ENCODE peak calls at places on chromosome 17, in six cellular contexts. M is PC-3, W is left ventricle myocardium inferior, L is ascending aorta, G is tibial nerve, I is epithelial cell of esophagus. B is an unnamed sample.

GRCh38 chr17:4249452-4250029 is 14.2 kb downstream of the ANKFY1 start:
- DNase-seq in I (peak; percentile 61), W (no peak), M (peak; percentile 43), G (no peak), L (no peak), B (peak; percentile 7)

GRCh38 chr17:48024149-48025039 is 13.2 kb downstream of the COPZ2 start:
- DNase-seq in I (peak; percentile 59), W (peak; percentile 50), M (peak; percentile 94), G (no peak), L (peak; percentile 23), B (peak; percentile 82)

GRCh38 chr17:79372470-79373238 is 238.2 kb downstream of the RBFOX3 start:
- DNase-seq in W (no peak), I (no peak), M (no peak), L (no peak), G (no peak), B (no peak)

GRCh38 chr17:7238418-7239090 is 703 bp downstream of the PHF23 start:
- DNase-seq in W (no peak), G (no peak), L (no peak), M (no peak), I (peak; percentile 29), B (no peak)

GRCh38 chr17:78933025-78933958 is 8.1 kb upstream of the TIMP2 start:
- DNase-seq in W (peak; percentile 43), L (peak; percentile 65), M (peak; percentile 98), I (peak; percentile 95), G (peak; percentile 47), B (peak; percentile 84)

GRCh38 chr17:19409066-19409465 is 2.0 kb upstream of the RNF112 start:
- DNase-seq in G (no peak), L (no peak), W (no peak), I (no peak), M (no peak), B (no peak)

GRCh38 chr17:45046536-45047125 is 4.8 kb downstream of the DCAKD start:
- DNase-seq in G (no peak), I (peak; percentile 80), M (peak; percentile 44), L (no peak), W (no peak), B (no peak)

GRCh38 chr17:56708670-56709410 is 115.3 kb downstream of the NOG start:
- DNase-seq in W (no peak), L (no peak), M (no peak), I (no peak), G (no peak), B (no peak)

GRCh38 chr17:19268611-19269010 is 31.4 kb downstream of the EPN2 start:
- DNase-seq in M (no peak), G (no peak), I (no peak), L (no peak), W (no peak), B (no peak)

GRCh38 chr17:2695961-2696760 is 15.4 kb downstream of the CLUH start:
- DNase-seq in G (no peak), M (no peak), I (no peak), L (peak; percentile 4), W (no peak), B (no peak)

GRCh38 chr17:3738562-3739295 is 15.0 kb downstream of the HASPIN start:
- DNase-seq in G (no peak), L (no peak), I (peak; percentile 91), W (no peak), M (peak; percentile 43), B (peak; percentile 37)

GRCh38 chr17:77959216-77959925 is 868 bp downstream of the TNRC6C start:
- DNase-seq in G (no peak), I (peak; percentile 20), W (no peak), M (no peak), L (no peak), B (peak; percentile 2)

GRCh38 chr17:64004903-64005733 is 7.0 kb downstream of the PRR29 start:
- DNase-seq in G (no peak), W (no peak), L (no peak), M (no peak), I (no peak), B (no peak)

GRCh38 chr17:78110363-78111011 is 18.1 kb downstream of the TMC6 start:
- DNase-seq in G (no peak), L (peak; percentile 0), I (no peak), M (no peak), W (peak; percentile 42), B (no peak)

GRCh38 chr17:614637-615546 is 99.7 kb downstream of the VPS53 start:
- DNase-seq in W (no peak), I (peak; percentile 95), L (no peak), M (peak; percentile 80), G (no peak), B (no peak)

GRCh38 chr17:62998665-62999393 is 32.8 kb downstream of the TANC2 start:
- DNase-seq in G (no peak), W (no peak), I (peak; percentile 37), L (no peak), M (peak; percentile 11), B (no peak)

GRCh38 chr17:62994931-62995330 is 28.9 kb downstream of the TANC2 start:
- DNase-seq in M (no peak), W (no peak), I (peak; percentile 30), L (no peak), G (no peak), B (no peak)

GRCh38 chr17:62996221-62996620 is 30.2 kb downstream of the TANC2 start:
- DNase-seq in I (no peak), L (no peak), W (no peak), G (no peak), M (no peak), B (no peak)

DNA sequence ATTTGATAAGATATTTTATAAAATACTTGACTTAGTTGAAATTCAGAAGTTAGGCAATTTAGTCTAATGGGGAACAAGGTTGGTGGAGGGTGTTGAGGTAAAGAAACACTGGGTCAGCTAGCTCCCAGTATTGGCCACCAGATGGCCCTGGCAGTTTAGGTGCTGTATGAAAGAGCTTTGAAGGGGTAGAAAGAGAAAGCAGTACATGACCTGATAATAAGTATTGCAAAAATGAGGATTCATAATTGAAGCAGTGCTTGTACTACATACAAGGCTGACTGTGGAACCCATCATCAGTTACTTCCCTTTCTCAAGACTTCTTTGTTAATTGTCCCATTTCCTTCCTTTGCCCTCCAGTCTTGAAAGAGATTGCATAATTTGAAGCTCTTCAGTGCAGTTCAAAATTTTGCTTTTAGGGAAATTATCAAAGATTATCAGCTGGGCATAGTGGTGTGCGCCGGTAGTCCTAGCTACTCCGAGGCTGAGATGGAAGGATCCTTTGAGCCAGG is 29.4 kb downstream of the TANC2 start:
- DNase-seq in G (no peak), I (peak; percentile 32), M (peak; percentile 65), L (no peak), W (no peak), B (peak; percentile 21)
- TF ChIP-seq CTCF in G (no peak), I (peak; percentile 53), M (peak; percentile 92), L (peak; percentile 35), W (peak; percentile 60), B (peak; percentile 19)

GRCh38 chr17:39077874-39078273 is 73.6 kb downstream of the PLXDC1 start:
- DNase-seq in I (no peak), G (no peak), L (no peak), W (no peak), M (no peak), B (no peak)
- TF ChIP-seq CTCF in I (peak; percentile 7), G (no peak), L (no peak), W (no peak), M (no peak), B (no peak)

GRCh38 chr17:73646409-73647305 is 2.4 kb upstream of the SDK2 start:
- DNase-seq in M (no peak), G (no peak), L (no peak), W (no peak), I (no peak), B (peak; percentile 7)
- TF ChIP-seq CTCF in M (peak; percentile 22), G (peak; percentile 10), L (no peak), W (no peak), I (no peak), B (no peak)

DNA sequence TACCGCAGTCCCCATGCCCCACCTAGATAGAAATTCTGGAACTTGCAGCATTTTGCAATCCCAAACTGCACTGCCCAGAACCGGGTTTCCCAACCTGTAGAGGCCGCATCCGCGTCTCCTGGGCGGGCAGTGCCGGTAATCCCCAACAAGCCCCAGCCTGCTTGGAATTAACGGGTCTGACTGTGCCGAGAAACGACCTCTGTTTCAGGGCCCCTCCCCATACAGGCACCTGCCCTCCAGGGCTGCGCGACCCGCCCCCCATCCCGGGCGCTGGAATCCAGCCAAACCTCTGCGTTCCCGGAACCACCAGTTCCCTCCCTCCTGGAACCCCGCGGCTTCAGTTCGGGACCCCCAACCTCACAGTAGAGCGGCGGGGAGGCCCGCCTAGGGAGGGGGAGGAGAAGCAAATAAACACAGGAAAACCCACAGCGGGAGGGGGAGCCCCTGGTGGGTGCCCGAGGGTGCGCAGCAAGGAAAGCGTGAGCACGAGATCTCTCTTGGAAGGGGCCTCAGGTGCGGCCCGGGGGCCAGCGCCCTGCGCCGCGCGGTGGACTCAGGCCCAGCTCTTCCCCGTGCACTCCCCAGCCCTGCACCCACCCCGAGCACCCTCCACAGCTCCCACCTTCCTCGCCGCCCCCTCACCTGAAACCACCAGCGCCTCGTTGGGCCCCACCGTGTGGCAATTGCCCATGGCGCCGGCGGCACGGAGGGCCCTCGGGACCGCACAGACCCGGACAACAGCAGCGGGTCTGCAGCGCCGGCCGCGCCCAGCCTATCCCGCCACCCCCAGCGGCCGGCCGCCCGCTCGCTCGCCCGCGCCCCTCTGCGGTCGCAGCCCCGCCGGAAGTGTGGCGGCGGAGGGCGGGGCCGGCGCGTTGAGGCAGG is at the start of gene FLOT2:
- DNase-seq in M (peak; percentile 21), I (peak; percentile 96), W (peak; percentile 67), G (peak; percentile 54), L (no peak), B (peak; percentile 61)
- TF ChIP-seq CTCF in M (peak; percentile 13), I (no peak), W (peak; percentile 34), G (peak; percentile 17), L (peak; percentile 20), B (peak; percentile 41)

GRCh38 chr17:82836823-82837357 is 2.9 kb downstream of the ZNF750 start:
- DNase-seq in W (no peak), L (no peak), M (no peak), G (no peak), I (peak; percentile 59), B (no peak)
- TF ChIP-seq CTCF in W (peak; percentile 36), L (no peak), M (no peak), G (no peak), I (peak; percentile 32), B (no peak)

DNA sequence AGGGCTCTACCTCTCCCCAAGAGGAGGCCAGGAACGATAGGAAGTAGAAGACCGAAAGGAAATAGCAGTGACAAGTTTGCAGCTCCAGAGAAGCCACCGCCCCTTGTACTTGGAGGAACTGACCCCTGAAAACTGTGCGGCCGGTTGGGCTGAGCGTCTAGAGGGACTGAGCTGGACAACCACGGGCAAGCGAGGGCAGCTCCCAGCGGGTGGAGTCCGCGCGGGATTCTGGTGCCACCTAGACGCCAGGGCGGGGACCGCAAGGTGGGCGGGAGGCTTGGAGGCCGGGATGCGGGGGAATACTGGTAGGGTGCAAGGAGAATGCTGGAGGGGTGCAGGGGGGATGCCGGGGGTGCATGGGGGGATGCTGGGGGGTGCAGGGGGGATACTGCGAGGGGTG is 1.3 kb upstream of the SLC6A4 start:
- DNase-seq in W (peak; percentile 49), G (peak; percentile 18), M (peak; percentile 39), I (peak; percentile 60), L (no peak), B (peak; percentile 81)
- TF ChIP-seq CTCF in W (peak; percentile 39), G (peak; percentile 28), M (peak; percentile 38), I (peak; percentile 65), L (peak; percentile 51), B (peak; percentile 40)

GRCh38 chr17:32341141-32341856 is 674 bp downstream of the C17orf75 start:
- DNase-seq in M (peak; percentile 26), L (no peak), W (no peak), G (no peak), I (peak; percentile 47), B (peak; percentile 17)
- TF ChIP-seq CTCF in M (peak; percentile 19), L (no peak), W (no peak), G (peak; percentile 11), I (peak; percentile 47), B (peak; percentile 14)

B was measured in Calu3.